ENCODE peak calls at places on chromosomes 6 and 20, in six cellular contexts. P, J, B, K, T and M are unnamed samples.

GRCh38 chr6:170358496-170358895 is 51.9 kb downstream of the FAM120B start:
- DNase-seq in P (no peak), J (no peak), B (no peak), K (no peak), T (peak), M (no peak)

GRCh38 chr20:43963872-43964791 is 49.5 kb downstream of the TOX2 start:
- DNase-seq in P (no peak), J (no peak), B (peak), K (peak), T (no peak), M (no peak)

GRCh38 chr6:129140571-129140970 is 257.6 kb downstream of the LAMA2 start:
- DNase-seq in P (no peak), J (no peak), B (no peak), K (no peak), T (no peak), M (no peak)

GRCh38 chr6:158653577-158654354 is 3.9 kb downstream of the SYTL3 start:
- DNase-seq in P (no peak), J (no peak), B (no peak), K (peak), T (peak), M (no peak)

GRCh38 chr6:110180228-110181008 is at the start of gene CDC40:
- DNase-seq in P (no peak), J (no peak), B (peak), K (peak), T (peak), M (peak)

GRCh38 chr20:46040902-46041535 is 12.0 kb downstream of the SLC12A5 start:
- DNase-seq in P (no peak), J (peak), B (no peak), K (peak), T (peak), M (no peak)

GRCh38 chr6:35046098-35046497 is 95.0 kb downstream of the TCP11 start:
- DNase-seq in P (no peak), J (no peak), B (no peak), K (no peak), T (no peak), M (no peak)

GRCh38 chr6:80165143-80165542 is 58.7 kb downstream of the BCKDHB start:
- DNase-seq in P (no peak), J (no peak), B (no peak), K (peak), T (no peak), M (no peak)

GRCh38 chr6:130681028-130681427 is 146.2 kb upstream of the SMLR1 start:
- DNase-seq in P (no peak), J (no peak), B (no peak), K (no peak), T (no peak), M (no peak)

GRCh38 chr6:140340795-140341194 is 966.3 kb upstream of the CITED2 start:
- DNase-seq in P (no peak), J (no peak), B (no peak), K (no peak), T (no peak), M (no peak)

GRCh38 chr6:150767585-150768164 is 97.8 kb upstream of the MTHFD1L start:
- DNase-seq in P (no peak), J (no peak), B (no peak), K (no peak), T (no peak), M (no peak)

GRCh38 chr6:39366875-39367618 is 44.5 kb upstream of the KCNK16 start:
- DNase-seq in P (no peak), J (no peak), B (no peak), K (no peak), T (no peak), M (no peak)

GRCh38 chr6:43009124-43009523 is 4.6 kb downstream of the MEA1 start:
- DNase-seq in P (no peak), J (peak), B (peak), K (peak), T (peak), M (no peak)

GRCh38 chr6:36728289-36729168 is 30.9 kb downstream of the RAB44 start:
- DNase-seq in P (no peak), J (no peak), B (peak), K (no peak), T (no peak), M (no peak)

GRCh38 chr6:53651764-53652401 is 13.7 kb downstream of the KLHL31 start:
- DNase-seq in P (peak), J (no peak), B (peak), K (peak), T (peak), M (peak)

GRCh38 chr20:54190200-54190599 is 16.4 kb upstream of the CYP24A1 start:
- DNase-seq in P (no peak), J (no peak), B (no peak), K (no peak), T (no peak), M (no peak)

GRCh38 chr20:61959301-61959700 is 106.4 kb downstream of the TAF4 start:
- DNase-seq in P (no peak), J (peak), B (no peak), K (no peak), T (no peak), M (peak)

GRCh38 chr20:35991142-35991771 is 22.9 kb downstream of the CNBD2 start:
- DNase-seq in P (no peak), J (peak), B (no peak), K (no peak), T (peak), M (no peak)

GRCh38 chr6:159110013-159110412 is 59.2 kb upstream of the FNDC1 start:
- DNase-seq in P (no peak), J (peak), B (no peak), K (no peak), T (peak), M (peak)

GRCh38 chr6:13803581-13803980 is 10.8 kb downstream of the MCUR1 start:
- DNase-seq in P (no peak), J (no peak), B (no peak), K (no peak), T (no peak), M (no peak)

GRCh38 chr6:94600648-94601047 is 976.7 kb upstream of the MANEA start:
- DNase-seq in P (no peak), J (no peak), B (no peak), K (no peak), T (no peak), M (no peak)

GRCh38 chr6:127824061-127824460 is 76.8 kb downstream of the THEMIS start:
- DNase-seq in P (no peak), J (no peak), B (no peak), K (no peak), T (no peak), M (no peak)

GRCh38 chr20:48912065-48912464 is 9.4 kb upstream of the ARFGEF2 start:
- DNase-seq in P (no peak), J (peak), B (no peak), K (peak), T (no peak), M (no peak)

GRCh38 chr6:134379086-134379485 is 61.2 kb upstream of the SGK1 start:
- DNase-seq in P (peak), J (no peak), B (no peak), K (peak), T (peak), M (peak)